ENCODE peak calls at places on chromosomes 16 and 17, in nine cellular contexts. One of them, this sample, is unnamed.

GRCh38 chr17:78609198-78609597 is 32.0 kb upstream of the DNAH17 start:
- DNase-seq in GM20000: no peak
- DNase-seq in lung: no peak
- DNase-seq in sigmoid colon: no peak
- DNase-seq in stomach: no peak
- DNase-seq in foreskin keratinocyte: no peak
- DNase-seq in NCI-H1048: no peak
- DNase-seq in stimulated activated CD4-positive, alpha-beta T cell treated with anti-CD3 and anti-CD28 coated beads, Interleukin-1b, Interleukin-23, amount 100 ng/mL, for 1 hour: no peak
- DNase-seq in GM23248: no peak
- DNase-seq in this sample: no peak

GRCh38 chr17:58321571-58322525 is 6.7 kb downstream of the TSPOAP1 start:
- DNase-seq in stomach: no peak
- DNase-seq in foreskin keratinocyte: no peak
- DNase-seq in lung: no peak
- DNase-seq in GM23248: no peak
- DNase-seq in stimulated activated CD4-positive, alpha-beta T cell treated with anti-CD3 and anti-CD28 coated beads, Interleukin-1b, Interleukin-23, amount 100 ng/mL, for 1 hour: no peak
- DNase-seq in sigmoid colon: no peak
- DNase-seq in NCI-H1048: no peak
- DNase-seq in GM20000: no peak
- DNase-seq in this sample: no peak

GRCh38 chr16:68468849-68469248 is 20.5 kb upstream of the SMPD3 start:
- DNase-seq in GM23248: no peak
- DNase-seq in lung: no peak
- DNase-seq in GM20000: no peak
- DNase-seq in foreskin keratinocyte: no peak
- DNase-seq in sigmoid colon: no peak
- DNase-seq in NCI-H1048: no peak
- DNase-seq in stimulated activated CD4-positive, alpha-beta T cell treated with anti-CD3 and anti-CD28 coated beads, Interleukin-1b, Interleukin-23, amount 100 ng/mL, for 1 hour: no peak
- DNase-seq in stomach: no peak
- DNase-seq in this sample: no peak

GRCh38 chr17:3963214-3964201 is 729 bp downstream of the ATP2A3 start:
- DNase-seq in stimulated activated CD4-positive, alpha-beta T cell treated with anti-CD3 and anti-CD28 coated beads, Interleukin-1b, Interleukin-23, amount 100 ng/mL, for 1 hour: no peak
- DNase-seq in foreskin keratinocyte: no peak
- DNase-seq in stomach: peak
- DNase-seq in GM23248: no peak
- DNase-seq in lung: no peak
- DNase-seq in NCI-H1048: no peak
- DNase-seq in sigmoid colon: no peak
- DNase-seq in GM20000: peak
- DNase-seq in this sample: no peak

GRCh38 chr17:63645775-63646491 is 23.7 kb downstream of the MAP3K3 start:
- DNase-seq in GM23248: no peak
- DNase-seq in GM20000: no peak
- DNase-seq in foreskin keratinocyte: peak
- DNase-seq in stimulated activated CD4-positive, alpha-beta T cell treated with anti-CD3 and anti-CD28 coated beads, Interleukin-1b, Interleukin-23, amount 100 ng/mL, for 1 hour: no peak
- DNase-seq in stomach: no peak
- DNase-seq in lung: no peak
- DNase-seq in sigmoid colon: no peak
- DNase-seq in NCI-H1048: no peak
- DNase-seq in this sample: no peak

GRCh38 chr16:1002399-1003161 is 21.0 kb downstream of the SOX8 start:
- DNase-seq in GM20000: no peak
- DNase-seq in lung: no peak
- DNase-seq in foreskin keratinocyte: peak
- DNase-seq in GM23248: peak
- DNase-seq in stomach: peak
- DNase-seq in NCI-H1048: no peak
- DNase-seq in stimulated activated CD4-positive, alpha-beta T cell treated with anti-CD3 and anti-CD28 coated beads, Interleukin-1b, Interleukin-23, amount 100 ng/mL, for 1 hour: peak
- DNase-seq in sigmoid colon: no peak
- DNase-seq in this sample: peak

GRCh38 chr16:1643521-1643920 is 31.4 kb downstream of the CRAMP1 start:
- DNase-seq in stimulated activated CD4-positive, alpha-beta T cell treated with anti-CD3 and anti-CD28 coated beads, Interleukin-1b, Interleukin-23, amount 100 ng/mL, for 1 hour: no peak
- DNase-seq in stomach: no peak
- DNase-seq in foreskin keratinocyte: no peak
- DNase-seq in lung: no peak
- DNase-seq in GM20000: no peak
- DNase-seq in NCI-H1048: no peak
- DNase-seq in sigmoid colon: no peak
- DNase-seq in GM23248: no peak
- DNase-seq in this sample: no peak

GRCh38 chr16:19382084-19382801 is 35.4 kb upstream of the TMC5 start:
- DNase-seq in foreskin keratinocyte: no peak
- DNase-seq in stomach: peak
- DNase-seq in GM20000: no peak
- DNase-seq in stimulated activated CD4-positive, alpha-beta T cell treated with anti-CD3 and anti-CD28 coated beads, Interleukin-1b, Interleukin-23, amount 100 ng/mL, for 1 hour: no peak
- DNase-seq in lung: peak
- DNase-seq in NCI-H1048: no peak
- DNase-seq in GM23248: no peak
- DNase-seq in sigmoid colon: no peak
- DNase-seq in this sample: no peak

GRCh38 chr17:49993423-49994037 is 1.5 kb downstream of the DLX3 start:
- DNase-seq in lung: no peak
- DNase-seq in NCI-H1048: no peak
- DNase-seq in stomach: peak
- DNase-seq in sigmoid colon: no peak
- DNase-seq in GM23248: peak
- DNase-seq in foreskin keratinocyte: peak
- DNase-seq in GM20000: peak
- DNase-seq in stimulated activated CD4-positive, alpha-beta T cell treated with anti-CD3 and anti-CD28 coated beads, Interleukin-1b, Interleukin-23, amount 100 ng/mL, for 1 hour: no peak
- DNase-seq in this sample: no peak

GRCh38 chr17:42651392-42651791 is 7.7 kb upstream of the TUBG2 start:
- DNase-seq in foreskin keratinocyte: no peak
- DNase-seq in stomach: no peak
- DNase-seq in lung: no peak
- DNase-seq in GM20000: no peak
- DNase-seq in GM23248: no peak
- DNase-seq in sigmoid colon: no peak
- DNase-seq in stimulated activated CD4-positive, alpha-beta T cell treated with anti-CD3 and anti-CD28 coated beads, Interleukin-1b, Interleukin-23, amount 100 ng/mL, for 1 hour: no peak
- DNase-seq in NCI-H1048: no peak
- DNase-seq in this sample: no peak

GRCh38 chr16:28555593-28555992 is 1.9 kb downstream of the SGF29 start:
- DNase-seq in NCI-H1048: no peak
- DNase-seq in GM23248: no peak
- DNase-seq in foreskin keratinocyte: no peak
- DNase-seq in lung: no peak
- DNase-seq in stomach: no peak
- DNase-seq in GM20000: peak
- DNase-seq in stimulated activated CD4-positive, alpha-beta T cell treated with anti-CD3 and anti-CD28 coated beads, Interleukin-1b, Interleukin-23, amount 100 ng/mL, for 1 hour: no peak
- DNase-seq in sigmoid colon: no peak
- DNase-seq in this sample: no peak

GRCh38 chr17:38868095-38868967 is 1.5 kb upstream of the LASP1 start:
- DNase-seq in stomach: peak
- DNase-seq in foreskin keratinocyte: peak
- DNase-seq in lung: peak
- DNase-seq in GM23248: peak
- DNase-seq in NCI-H1048: no peak
- DNase-seq in GM20000: peak
- DNase-seq in stimulated activated CD4-positive, alpha-beta T cell treated with anti-CD3 and anti-CD28 coated beads, Interleukin-1b, Interleukin-23, amount 100 ng/mL, for 1 hour: no peak
- DNase-seq in sigmoid colon: peak
- DNase-seq in this sample: peak

GRCh38 chr16:26363581-26363980 is 671.8 kb downstream of the HS3ST4 start:
- DNase-seq in foreskin keratinocyte: no peak
- DNase-seq in lung: no peak
- DNase-seq in stomach: no peak
- DNase-seq in GM20000: no peak
- DNase-seq in NCI-H1048: no peak
- DNase-seq in GM23248: no peak
- DNase-seq in sigmoid colon: no peak
- DNase-seq in stimulated activated CD4-positive, alpha-beta T cell treated with anti-CD3 and anti-CD28 coated beads, Interleukin-1b, Interleukin-23, amount 100 ng/mL, for 1 hour: no peak
- DNase-seq in this sample: no peak

GRCh38 chr17:82051776-82052637 is at the start of the genes GPS1 and RFNG:
- DNase-seq in stimulated activated CD4-positive, alpha-beta T cell treated with anti-CD3 and anti-CD28 coated beads, Interleukin-1b, Interleukin-23, amount 100 ng/mL, for 1 hour: peak
- DNase-seq in stomach: peak
- DNase-seq in sigmoid colon: peak
- DNase-seq in GM23248: peak
- DNase-seq in lung: peak
- DNase-seq in foreskin keratinocyte: no peak
- DNase-seq in NCI-H1048: no peak
- DNase-seq in GM20000: peak
- DNase-seq in this sample: peak

GRCh38 chr16:56632160-56632847 is at the start of gene MT1M:
- DNase-seq in GM23248: peak
- DNase-seq in sigmoid colon: peak
- DNase-seq in GM20000: no peak
- DNase-seq in lung: no peak
- DNase-seq in NCI-H1048: no peak
- DNase-seq in stimulated activated CD4-positive, alpha-beta T cell treated with anti-CD3 and anti-CD28 coated beads, Interleukin-1b, Interleukin-23, amount 100 ng/mL, for 1 hour: no peak
- DNase-seq in stomach: peak
- DNase-seq in foreskin keratinocyte: no peak
- DNase-seq in this sample: no peak

GRCh38 chr17:44911133-44912001 is 3.9 kb downstream of the GFAP start:
- DNase-seq in NCI-H1048: no peak
- DNase-seq in lung: peak
- DNase-seq in GM23248: peak
- DNase-seq in GM20000: peak
- DNase-seq in foreskin keratinocyte: no peak
- DNase-seq in stimulated activated CD4-positive, alpha-beta T cell treated with anti-CD3 and anti-CD28 coated beads, Interleukin-1b, Interleukin-23, amount 100 ng/mL, for 1 hour: peak
- DNase-seq in sigmoid colon: peak
- DNase-seq in stomach: peak
- DNase-seq in this sample: peak

GRCh38 chr17:63657776-63658175 is 35.6 kb downstream of the MAP3K3 start:
- DNase-seq in GM20000: no peak
- DNase-seq in stomach: no peak
- DNase-seq in lung: no peak
- DNase-seq in NCI-H1048: no peak
- DNase-seq in stimulated activated CD4-positive, alpha-beta T cell treated with anti-CD3 and anti-CD28 coated beads, Interleukin-1b, Interleukin-23, amount 100 ng/mL, for 1 hour: no peak
- DNase-seq in sigmoid colon: no peak
- DNase-seq in foreskin keratinocyte: no peak
- DNase-seq in GM23248: no peak
- DNase-seq in this sample: no peak

GRCh38 chr17:19453296-19453695 is 42.3 kb downstream of the RNF112 start:
- DNase-seq in NCI-H1048: no peak
- DNase-seq in GM23248: no peak
- DNase-seq in lung: no peak
- DNase-seq in GM20000: no peak
- DNase-seq in stimulated activated CD4-positive, alpha-beta T cell treated with anti-CD3 and anti-CD28 coated beads, Interleukin-1b, Interleukin-23, amount 100 ng/mL, for 1 hour: no peak
- DNase-seq in stomach: no peak
- DNase-seq in foreskin keratinocyte: no peak
- DNase-seq in sigmoid colon: no peak
- DNase-seq in this sample: no peak

GRCh38 chr16:85614338-85615013 is 1.4 kb downstream of the GSE1 start:
- DNase-seq in sigmoid colon: no peak
- DNase-seq in foreskin keratinocyte: no peak
- DNase-seq in NCI-H1048: no peak
- DNase-seq in lung: no peak
- DNase-seq in GM20000: no peak
- DNase-seq in stomach: no peak
- DNase-seq in GM23248: no peak
- DNase-seq in stimulated activated CD4-positive, alpha-beta T cell treated with anti-CD3 and anti-CD28 coated beads, Interleukin-1b, Interleukin-23, amount 100 ng/mL, for 1 hour: no peak
- DNase-seq in this sample: no peak

GRCh38 chr16:2211923-2212347 is 1.3 kb upstream of the BRICD5 start:
- DNase-seq in foreskin keratinocyte: no peak
- DNase-seq in sigmoid colon: no peak
- DNase-seq in GM20000: no peak
- DNase-seq in stimulated activated CD4-positive, alpha-beta T cell treated with anti-CD3 and anti-CD28 coated beads, Interleukin-1b, Interleukin-23, amount 100 ng/mL, for 1 hour: no peak
- DNase-seq in GM23248: no peak
- DNase-seq in lung: no peak
- DNase-seq in NCI-H1048: no peak
- DNase-seq in stomach: no peak
- DNase-seq in this sample: no peak

GRCh38 chr16:79316004-79316458 is 284.5 kb downstream of the MAF start:
- DNase-seq in lung: no peak
- DNase-seq in GM20000: peak
- DNase-seq in sigmoid colon: no peak
- DNase-seq in NCI-H1048: no peak
- DNase-seq in stimulated activated CD4-positive, alpha-beta T cell treated with anti-CD3 and anti-CD28 coated beads, Interleukin-1b, Interleukin-23, amount 100 ng/mL, for 1 hour: peak
- DNase-seq in foreskin keratinocyte: no peak
- DNase-seq in stomach: no peak
- DNase-seq in GM23248: no peak
- DNase-seq in this sample: no peak

GRCh38 chr17:16407911-16408588 is 7.3 kb upstream of the TRPV2 start:
- DNase-seq in stimulated activated CD4-positive, alpha-beta T cell treated with anti-CD3 and anti-CD28 coated beads, Interleukin-1b, Interleukin-23, amount 100 ng/mL, for 1 hour: no peak
- DNase-seq in foreskin keratinocyte: peak
- DNase-seq in GM20000: peak
- DNase-seq in NCI-H1048: no peak
- DNase-seq in sigmoid colon: peak
- DNase-seq in lung: peak
- DNase-seq in GM23248: peak
- DNase-seq in stomach: peak
- DNase-seq in this sample: peak

GRCh38 chr16:78524066-78524595 is 424.7 kb downstream of the WWOX start:
- DNase-seq in GM23248: no peak
- DNase-seq in stomach: no peak
- DNase-seq in lung: no peak
- DNase-seq in sigmoid colon: no peak
- DNase-seq in GM20000: no peak
- DNase-seq in stimulated activated CD4-positive, alpha-beta T cell treated with anti-CD3 and anti-CD28 coated beads, Interleukin-1b, Interleukin-23, amount 100 ng/mL, for 1 hour: no peak
- DNase-seq in NCI-H1048: no peak
- DNase-seq in foreskin keratinocyte: no peak
- DNase-seq in this sample: no peak

GRCh38 chr16:75580-76501 is 2.2 kb upstream of the MPG start:
- DNase-seq in stimulated activated CD4-positive, alpha-beta T cell treated with anti-CD3 and anti-CD28 coated beads, Interleukin-1b, Interleukin-23, amount 100 ng/mL, for 1 hour: no peak
- DNase-seq in stomach: peak
- DNase-seq in foreskin keratinocyte: no peak
- DNase-seq in GM23248: peak
- DNase-seq in NCI-H1048: no peak
- DNase-seq in GM20000: no peak
- DNase-seq in lung: peak
- DNase-seq in sigmoid colon: peak
- DNase-seq in this sample: peak

GRCh38 chr16:50381679-50382440 is 13.1 kb upstream of the BRD7 start:
- DNase-seq in GM20000: peak
- DNase-seq in foreskin keratinocyte: no peak
- DNase-seq in stimulated activated CD4-positive, alpha-beta T cell treated with anti-CD3 and anti-CD28 coated beads, Interleukin-1b, Interleukin-23, amount 100 ng/mL, for 1 hour: no peak
- DNase-seq in GM23248: no peak
- DNase-seq in sigmoid colon: no peak
- DNase-seq in stomach: no peak
- DNase-seq in NCI-H1048: no peak
- DNase-seq in lung: no peak
- DNase-seq in this sample: no peak

GRCh38 chr16:56288019-56288418 is 96.7 kb downstream of the GNAO1 start:
- DNase-seq in NCI-H1048: no peak
- DNase-seq in GM20000: no peak
- DNase-seq in stimulated activated CD4-positive, alpha-beta T cell treated with anti-CD3 and anti-CD28 coated beads, Interleukin-1b, Interleukin-23, amount 100 ng/mL, for 1 hour: no peak
- DNase-seq in stomach: no peak
- DNase-seq in foreskin keratinocyte: no peak
- DNase-seq in GM23248: no peak
- DNase-seq in sigmoid colon: no peak
- DNase-seq in lung: no peak
- DNase-seq in this sample: no peak

This sample was measured in fibroblast of the aortic adventitia.